ENCODE peak calls at places on chromosomes 3 and 15, in nine cellular contexts. G, R, N, Y, I, W, B, Q and T are unnamed samples.

GRCh38 chr15:68348064-68348463 is 70.5 kb downstream of the FEM1B start:
- DNase-seq in Y (no peak), G (no peak), W (no peak), Q (peak; percentile 35), N (no peak), B (no peak), R (no peak), I (no peak), T (peak; percentile 8)

GRCh38 chr15:44264148-44264547 is 24.4 kb upstream of the GOLM2 start:
- DNase-seq in G (no peak), Y (no peak), N (no peak), Q (no peak), W (no peak), B (no peak), R (no peak), I (no peak), T (no peak)

GRCh38 chr3:52315977-52316764 is at the start of gene DNAH1:
- DNase-seq in Q (no peak), W (no peak), N (no peak), R (no peak), B (no peak), I (peak; percentile 18), Y (no peak), G (no peak), T (no peak)

GRCh38 chr15:41501191-41501917 is 7.7 kb downstream of the ITPKA start:
- DNase-seq in B (no peak), Y (no peak), R (peak; percentile 21), W (no peak), N (no peak), I (no peak), G (no peak), Q (no peak), T (peak; percentile 54)

GRCh38 chr3:114093596-114093995 is 37.1 kb downstream of the QTRT2 start:
- DNase-seq in N (peak; percentile 74), R (no peak), G (no peak), I (no peak), Q (peak; percentile 14), B (no peak), W (peak; percentile 56), Y (peak; percentile 68), T (no peak)

GRCh38 chr3:77467702-77468407 is 428.0 kb downstream of the ROBO2 start:
- DNase-seq in Q (peak; percentile 65), Y (no peak), W (no peak), I (no peak), G (peak; percentile 21), R (no peak), B (no peak), N (no peak), T (no peak)

GRCh38 chr15:51097553-51098330 is 3.0 kb upstream of the TNFAIP8L3 start:
- DNase-seq in N (peak; percentile 46), B (no peak), R (no peak), I (no peak), Q (no peak), G (no peak), Y (no peak), W (peak; percentile 59), T (no peak)

GRCh38 chr3:171351676-171352075 is 108.5 kb downstream of the TNIK start:
- DNase-seq in Q (no peak), I (no peak), Y (no peak), N (peak; percentile 96), W (peak; percentile 79), G (no peak), B (no peak), R (no peak), T (peak; percentile 25)

GRCh38 chr3:65342084-65342683 is 654.4 kb upstream of the ADAMTS9 start:
- DNase-seq in I (no peak), B (peak; percentile 35), R (peak; percentile 38), Y (no peak), W (peak; percentile 17), Q (no peak), G (peak; percentile 29), N (peak; percentile 14), T (peak; percentile 31)

GRCh38 chr15:64274541-64274940 is 81.4 kb downstream of the CSNK1G1 start:
- DNase-seq in N (no peak), W (no peak), G (no peak), B (no peak), R (peak; percentile 11), I (no peak), Q (no peak), Y (no peak), T (no peak)

GRCh38 chr15:37135225-37135624 is 34.9 kb upstream of the MEIS2 start:
- DNase-seq in G (no peak), W (peak; percentile 17), N (no peak), Y (no peak), I (no peak), R (peak; percentile 67), Q (no peak), B (no peak), T (no peak)

GRCh38 chr3:9703736-9704342 is at the start of gene CPNE9:
- DNase-seq in B (no peak), I (no peak), Y (no peak), Q (no peak), R (no peak), G (no peak), N (no peak), W (no peak), T (no peak)

GRCh38 chr3:45790611-45791010 is 5.7 kb downstream of the SLC6A20 start:
- DNase-seq in B (no peak), N (no peak), G (no peak), Q (peak; percentile 21), R (no peak), Y (no peak), W (no peak), I (no peak), T (no peak)

GRCh38 chr15:63986185-63986680 is 60.1 kb downstream of the DAPK2 start:
- DNase-seq in R (no peak), Q (no peak), B (no peak), N (no peak), Y (no peak), W (no peak), G (no peak), I (no peak), T (no peak)

GRCh38 chr3:66406841-66407240 is 94.0 kb downstream of the LRIG1 start:
- DNase-seq in B (no peak), Q (no peak), W (no peak), R (no peak), Y (no peak), G (no peak), N (no peak), I (no peak), T (no peak)

GRCh38 chr15:39580630-39581500 is at the start of gene THBS1:
- DNase-seq in R (no peak), B (peak; percentile 47), W (peak; percentile 93), Y (peak; percentile 95), Q (peak; percentile 55), G (peak; percentile 87), N (peak; percentile 97), I (no peak), T (peak; percentile 61)

GRCh38 chr3:101036213-101036618 is 43.0 kb upstream of the ABI3BP start:
- DNase-seq in N (peak; percentile 97), B (no peak), W (peak; percentile 76), Q (no peak), G (no peak), I (no peak), R (no peak), Y (no peak), T (no peak)

GRCh38 chr3:36736327-36736726 is 28.0 kb downstream of the DCLK3 start:
- DNase-seq in G (no peak), R (no peak), B (no peak), Y (no peak), Q (no peak), I (no peak), W (no peak), N (no peak), T (no peak)

GRCh38 chr3:105402287-105402801 is 35.6 kb downstream of the ALCAM start:
- DNase-seq in Y (no peak), B (no peak), I (no peak), Q (no peak), N (peak; percentile 37), G (no peak), R (no peak), W (peak; percentile 85), T (no peak)

GRCh38 chr3:194938845-194939531 is 253.3 kb downstream of the FAM43A start:
- DNase-seq in Q (no peak), G (no peak), R (no peak), B (no peak), Y (no peak), I (no peak), N (no peak), W (no peak), T (no peak)

GRCh38 chr3:170690133-170690981 is 104.5 kb upstream of the SLC7A14 start:
- DNase-seq in Y (peak; percentile 77), R (peak; percentile 50), G (peak; percentile 60), Q (no peak), N (peak; percentile 28), W (peak; percentile 24), I (peak; percentile 61), B (peak; percentile 58), T (peak; percentile 50)

GRCh38 chr3:173109143-173109542 is 31.9 kb downstream of the SPATA16 start:
- DNase-seq in R (no peak), G (no peak), W (no peak), N (no peak), I (no peak), Q (no peak), B (no peak), Y (no peak), T (no peak)

GRCh38 chr3:172221550-172221949 is 182.2 kb downstream of the FNDC3B start:
- DNase-seq in I (no peak), Q (no peak), R (no peak), B (no peak), Y (no peak), N (peak; percentile 80), W (peak; percentile 30), G (no peak), T (no peak)

GRCh38 chr3:127121850-127122249 is 71.1 kb upstream of the PRR23E start:
- DNase-seq in B (no peak), I (no peak), Y (no peak), W (no peak), G (no peak), R (no peak), N (no peak), Q (no peak), T (no peak)

GRCh38 chr3:136698361-136698760 is 53.8 kb downstream of the STAG1 start:
- DNase-seq in Y (no peak), B (no peak), G (no peak), R (no peak), Q (no peak), I (no peak), N (no peak), W (no peak), T (no peak)

GRCh38 chr3:134601539-134602439 is 49.0 kb downstream of the KY start:
- DNase-seq in I (peak; percentile 65), Q (no peak), W (no peak), B (no peak), R (no peak), N (peak; percentile 63), G (no peak), Y (no peak), T (no peak)

GRCh38 chr15:37019479-37020433 is 80.6 kb downstream of the MEIS2 start:
- DNase-seq in I (no peak), R (no peak), G (no peak), Q (no peak), B (no peak), N (no peak), Y (no peak), W (no peak), T (no peak)